ENCODE peak calls at places on chromosomes 5 and 9, in five cellular contexts. G is nephron progenitor cell, F is brain microvascular endothelial cell, L is endothelial cell of umbilical vein, U is WERI-Rb-1. J is an unnamed sample.

GRCh38 chr5:151738125-151738848 is 20.1 kb downstream of the ATOX1 start:
- DNase-seq in G (no peak), F (no peak), L (no peak), U (no peak), J (no peak)

GRCh38 chr9:114102484-114102883 is 3.4 kb upstream of the KIF12 start:
- DNase-seq in G (no peak), F (no peak), L (no peak), U (no peak), J (no peak)

GRCh38 chr5:64914396-64914795 is 145.7 kb downstream of the CWC27 start:
- DNase-seq in G (no peak), F (no peak), L (no peak), U (no peak), J (no peak)

GRCh38 chr5:157366741-157367684 is 93.0 kb upstream of the NIPAL4 start:
- DNase-seq in G (peak; percentile 49), F (peak; percentile 77), L (peak; percentile 70), U (no peak), J (no peak)

GRCh38 chr9:15104826-15105420 is 194.7 kb upstream of the FREM1 start:
- DNase-seq in G (peak; percentile 42), F (peak; percentile 10), L (peak; percentile 51), U (peak; percentile 41), J (no peak)

GRCh38 chr5:140557136-140557805 is at the start of gene SRA1:
- DNase-seq in G (peak; percentile 93), F (peak; percentile 91), L (peak; percentile 92), U (peak; percentile 92), J (peak; percentile 88)

GRCh38 chr5:55593115-55593472 is 58.3 kb upstream of the PLPP1 start:
- DNase-seq in G (no peak), F (no peak), L (no peak), U (peak; percentile 51), J (no peak)

GRCh38 chr5:62273691-62274090 is 32.3 kb upstream of the KIF2A start:
- DNase-seq in G (no peak), F (no peak), L (no peak), U (no peak), J (no peak)

GRCh38 chr5:69312459-69313160 is 20.0 kb downstream of the CCDC125 start:
- DNase-seq in G (no peak), F (no peak), L (no peak), U (no peak), J (no peak)

GRCh38 chr9:106697799-106698591 is 165.0 kb upstream of the ZNF462 start:
- DNase-seq in G (peak; percentile 10), F (peak; percentile 63), L (peak; percentile 12), U (peak; percentile 89), J (no peak)

GRCh38 chr9:34884732-34885131 is 73.4 kb upstream of the PHF24 start:
- DNase-seq in G (no peak), F (no peak), L (no peak), U (no peak), J (no peak)

DNA sequence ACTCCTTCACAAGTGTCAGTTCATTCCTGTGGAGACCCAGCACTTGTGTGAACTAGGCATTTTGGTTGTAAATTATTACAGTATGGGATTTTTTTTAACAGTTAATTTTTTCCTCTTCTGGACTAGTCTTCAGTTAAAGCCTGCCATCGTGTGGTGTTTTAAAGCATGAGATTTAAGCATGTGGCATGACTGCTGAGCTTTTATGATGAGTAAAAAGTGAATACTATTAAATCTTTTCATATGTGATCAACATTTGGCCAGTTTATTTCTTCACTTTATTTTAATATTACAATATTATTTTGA is 25.0 kb downstream of the LMNB1 start:
- DNase-seq in G (no peak), F (peak; percentile 48), L (peak; percentile 46), U (no peak), J (no peak)
- TF ChIP-seq CTCF in G (no peak), F (peak; percentile 45), L (no peak), U (no peak), J (no peak)

GRCh38 chr9:123266655-123267421 is 1.5 kb downstream of the STRBP start:
- DNase-seq in G (no peak), F (no peak), L (no peak), U (no peak), J (no peak)

GRCh38 chr9:123269316-123269715 is 930 bp upstream of the STRBP start:
- DNase-seq in G (no peak), F (no peak), L (no peak), U (no peak), J (peak; percentile 18)

GRCh38 chr9:123268950-123269302 is 540 bp upstream of the STRBP start:
- DNase-seq in G (no peak), F (no peak), L (no peak), U (no peak), J (no peak)

GRCh38 chr9:123267481-123268239 is 726 bp downstream of the STRBP start:
- DNase-seq in G (peak; percentile 34), F (no peak), L (no peak), U (peak; percentile 26), J (peak; percentile 27)

GRCh38 chr9:123268240-123268949 is at the start of gene STRBP:
- DNase-seq in G (peak; percentile 95), F (peak; percentile 57), L (peak; percentile 84), U (peak; percentile 93), J (peak; percentile 96)
- TF ChIP-seq CTCF in G (no peak), F (no peak), L (no peak), U (no peak), J (no peak)

GRCh38 chr9:24051587-24051986 is 225.5 kb upstream of the ELAVL2 start:
- DNase-seq in G (no peak), F (no peak), L (no peak), U (no peak), J (no peak)
- TF ChIP-seq CTCF in G (no peak), F (no peak), L (no peak), U (peak; percentile 5), J (no peak)

GRCh38 chr9:133370680-133371079 is 5.2 kb downstream of the SURF4 start:
- DNase-seq in G (no peak), F (no peak), L (no peak), U (no peak), J (no peak)

GRCh38 chr9:133369419-133369818 is 6.4 kb downstream of the SURF4 start:
- DNase-seq in G (no peak), F (no peak), L (no peak), U (no peak), J (no peak)

GRCh38 chr9:133369923-133370322 is 5.9 kb downstream of the SURF4 start:
- DNase-seq in G (no peak), F (no peak), L (no peak), U (no peak), J (no peak)

GRCh38 chr9:133372144-133372543 is 3.7 kb downstream of the SURF4 start:
- DNase-seq in G (no peak), F (no peak), L (no peak), U (no peak), J (no peak)

GRCh38 chr9:133371261-133371711 is 4.6 kb downstream of the SURF4 start:
- DNase-seq in G (no peak), F (peak; percentile 35), L (no peak), U (no peak), J (no peak)
- TF ChIP-seq CTCF in G (no peak), F (no peak), L (no peak), U (peak; percentile 10), J (no peak)

J was measured in activated B cell treated with CpG ODN at 0.5 μM for 24 hours.